ENCODE peak calls at places on chromosomes 3 and 15, in four cellular contexts. E, W, Y and R are unnamed samples.

GRCh38 chr3:126659915-126660886 is 5.3 kb upstream of the TXNRD3 start:
- DNase-seq in E (peak; percentile 18), W (no peak), Y (no peak), R (no peak)

GRCh38 chr15:81633889-81634288 is 259.9 kb upstream of the TMC3 start:
- DNase-seq in E (no peak), W (no peak), Y (no peak), R (no peak)

GRCh38 chr3:29976871-29977270 is 629.5 kb upstream of the TGFBR2 start:
- DNase-seq in E (no peak), W (no peak), Y (no peak), R (no peak)

GRCh38 chr3:46877671-46878125 is at the start of gene PTH1R:
- DNase-seq in E (no peak), W (no peak), Y (no peak), R (no peak)

GRCh38 chr15:40052604-40053003 is 13.6 kb upstream of the SRP14 start:
- DNase-seq in E (no peak), W (no peak), Y (no peak), R (no peak)

GRCh38 chr15:51888593-51889195 is 59.2 kb downstream of the TMOD3 start:
- DNase-seq in E (peak; percentile 24), W (peak; percentile 16), Y (no peak), R (peak; percentile 21)

GRCh38 chr3:73512095-73512494 is 112.6 kb downstream of the PDZRN3 start:
- DNase-seq in E (no peak), W (peak; percentile 60), Y (no peak), R (no peak)

GRCh38 chr15:36177590-36178281 is 401.7 kb upstream of the CDIN1 start:
- DNase-seq in E (peak; percentile 17), W (peak; percentile 96), Y (no peak), R (peak; percentile 48)

GRCh38 chr3:51657234-51657633 is 13.8 kb upstream of the TEX264 start:
- DNase-seq in E (no peak), W (no peak), Y (no peak), R (no peak)

GRCh38 chr15:31435256-31435781 is 108.7 kb downstream of the KLF13 start:
- DNase-seq in E (peak; percentile 79), W (peak; percentile 90), Y (peak; percentile 60), R (peak; percentile 81)

GRCh38 chr15:58908550-58909309 is 24.7 kb downstream of the SLTM start:
- DNase-seq in E (no peak), W (peak; percentile 13), Y (no peak), R (no peak)

GRCh38 chr3:53375019-53375418 is 27.7 kb upstream of the DCP1A start:
- DNase-seq in E (peak; percentile 62), W (peak; percentile 76), Y (peak; percentile 12), R (peak; percentile 50)